ENCODE peak calls at places on chromosomes 2 and 18, in seven cellular contexts. V is IMR-90, P is H1, U is neuronal stem cell, C is H9, T is mesendoderm, M is mesenchymal stem cell. Q is an unnamed sample. For H3K4me1, the result is how much of the 10 kb centered on the place peaks cover.

GRCh38 chr2:133591164-133591563 is 22.9 kb upstream of the NCKAP5 start:
- DNase-seq in V (no peak), M (no peak), T (no peak), P (no peak), C (no peak), U (no peak), Q (no peak)

GRCh38 chr2:43087413-43087812 is 139.0 kb downstream of the ZFP36L2 start:
- DNase-seq in V (no peak), C (no peak), P (no peak), U (no peak), T (no peak), M (no peak), Q (peak)

GRCh38 chr2:55966431-55967118 is 43.0 kb upstream of the EFEMP1 start:
- DNase-seq in U (no peak), V (peak), P (no peak), T (no peak), M (no peak), C (no peak), Q (no peak)

GRCh38 chr18:7259482-7259881 is 28.6 kb downstream of the LRRC30 start:
- DNase-seq in C (no peak), P (no peak), U (no peak), M (no peak), V (no peak), T (no peak), Q (no peak)

GRCh38 chr2:230974096-230974913 is 21.6 kb upstream of the SPATA3 start:
- DNase-seq in V (peak), C (no peak), M (peak), U (no peak), T (no peak), P (no peak), Q (no peak)

GRCh38 chr2:73418343-73418742 is 32.7 kb downstream of the ALMS1 start:
- DNase-seq in P (no peak), C (no peak), U (no peak), M (peak), T (no peak), V (peak), Q (no peak)

GRCh38 chr18:24364177-24364576 is 33.4 kb downstream of the OSBPL1A start:
- DNase-seq in T (peak), V (no peak), U (no peak), C (no peak), M (no peak), P (peak), Q (peak)

GRCh38 chr2:41878726-41879366 is 169.0 kb upstream of the PKDCC start:
- DNase-seq in C (no peak), M (no peak), U (no peak), P (no peak), V (no peak), T (no peak), Q (no peak)

GRCh38 chr18:44594779-44595467 is 85.8 kb upstream of the SETBP1 start:
- DNase-seq in M (peak), V (peak), U (no peak), P (no peak), T (peak), C (no peak), Q (no peak)

GRCh38 chr2:174247474-174248186 is 702 bp downstream of the OLA1 start:
- DNase-seq in V (peak), P (no peak), C (peak), T (peak), M (peak), U (no peak), Q (peak)

GRCh38 chr18:48227206-48227605 is 182.0 kb downstream of the ZBTB7C start:
- DNase-seq in P (no peak), T (no peak), V (no peak), M (no peak), U (no peak), C (no peak), Q (peak)

GRCh38 chr2:237603718-237604362 is 13.3 kb upstream of the RAB17 start:
- DNase-seq in P (no peak), U (no peak), V (peak), M (peak), C (no peak), T (peak), Q (no peak)

GRCh38 chr18:73785276-73785675 is 362.4 kb downstream of the FBXO15 start:
- DNase-seq in P (no peak), V (peak), T (no peak), M (no peak), U (no peak), C (no peak), Q (no peak)

GRCh38 chr2:224195954-224196571 is 157.0 kb upstream of the SERPINE2 start:
- DNase-seq in C (no peak), M (no peak), U (no peak), T (no peak), V (no peak), P (no peak), Q (no peak)

GRCh38 chr2:66575625-66576371 is 140.9 kb downstream of the MEIS1 start:
- DNase-seq in C (peak), P (no peak), T (peak), U (peak), V (peak), M (peak), Q (no peak)

GRCh38 chr2:95315801-95316411 is 18.8 kb downstream of the KCNIP3 start:
- DNase-seq in V (peak), U (no peak), M (no peak), C (no peak), T (no peak), P (no peak), Q (no peak)

GRCh38 chr2:127014630-127015029 is 92.3 kb downstream of the BIN1 start:
- DNase-seq in V (peak), M (peak), T (no peak), P (no peak), U (no peak), C (no peak), Q (peak)

GRCh38 chr2:207139551-207139950 is 26.2 kb downstream of the KLF7 start:
- DNase-seq in T (no peak), V (no peak), P (no peak), M (no peak), C (no peak), U (no peak), Q (no peak)
- H3K4me1 ChIP-seq in T (under half), V (under half), P (under half), M (under half), C (under half), U (half or more), Q (under half)

DNA sequence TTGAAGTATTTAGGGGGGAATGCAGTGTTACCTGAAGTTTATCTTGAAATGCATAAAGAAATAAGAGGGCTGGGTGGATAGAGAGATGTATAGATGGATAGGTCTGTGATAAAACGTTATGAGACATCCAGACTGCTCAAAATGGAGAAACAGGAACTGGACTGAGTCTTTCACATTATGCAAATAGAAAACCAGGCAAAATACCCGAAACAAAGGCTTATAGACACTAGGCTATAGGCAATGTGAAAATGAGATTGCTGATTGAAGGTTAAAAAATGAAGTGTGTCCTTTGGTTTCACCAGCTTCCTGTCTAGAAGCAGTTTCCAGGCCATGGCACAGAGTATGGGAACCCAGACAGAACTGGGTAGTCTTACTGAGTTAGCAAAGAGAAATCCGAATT is 24.9 kb upstream of the SLC3A1 start:
- DNase-seq in U (no peak), M (no peak), V (no peak), C (no peak), T (no peak), P (no peak), Q (no peak)
- H2BK120ac ChIP-seq in U (no peak), M (no peak), V (no peak), C (no peak), T (no peak), P (no peak), Q (no peak)

GRCh38 chr18:36887055-36887570 is 58.2 kb downstream of the KIAA1328 start:
- DNase-seq in V (no peak), T (no peak), C (no peak), P (no peak), M (no peak), U (no peak), Q (peak)
- H3K4ac ChIP-seq in V (no peak), T (no peak), C (no peak), P (no peak), M (no peak), U (no peak), Q (no peak)

GRCh38 chr2:152068226-152068625 is 30.6 kb downstream of the CACNB4 start:
- DNase-seq in C (no peak), T (no peak), M (no peak), U (no peak), V (no peak), P (no peak), Q (no peak)
- H3K4me1 ChIP-seq in C (under half), T (under half), M (under half), U (under half), V (under half), P (under half), Q (under half)

DNA sequence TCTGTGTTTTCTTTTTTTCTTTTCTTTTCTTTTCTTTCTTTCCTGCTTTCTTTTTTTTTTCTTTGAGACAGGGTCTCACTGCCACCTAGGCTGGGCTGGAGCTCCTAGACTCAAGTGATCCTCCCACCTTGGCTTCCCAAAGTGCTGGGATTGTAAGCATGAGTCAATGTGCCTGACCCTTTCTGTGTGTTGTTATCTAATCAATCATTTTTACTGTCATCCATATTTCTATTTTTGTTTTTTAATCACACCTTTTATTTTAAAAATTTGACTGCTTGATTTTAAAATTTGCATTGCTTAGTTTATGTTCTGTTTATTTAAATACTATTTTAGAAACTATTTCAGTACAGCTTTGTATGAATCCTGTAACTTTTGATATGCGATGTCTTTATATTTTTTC is 19.2 kb downstream of the LCLAT1 start:
- DNase-seq in M (no peak), C (no peak), V (no peak), U (no peak), T (peak), P (no peak), Q (no peak)
- H2BK120ac ChIP-seq in M (no peak), C (no peak), V (no peak), U (no peak), T (no peak), P (no peak), Q (no peak)

DNA sequence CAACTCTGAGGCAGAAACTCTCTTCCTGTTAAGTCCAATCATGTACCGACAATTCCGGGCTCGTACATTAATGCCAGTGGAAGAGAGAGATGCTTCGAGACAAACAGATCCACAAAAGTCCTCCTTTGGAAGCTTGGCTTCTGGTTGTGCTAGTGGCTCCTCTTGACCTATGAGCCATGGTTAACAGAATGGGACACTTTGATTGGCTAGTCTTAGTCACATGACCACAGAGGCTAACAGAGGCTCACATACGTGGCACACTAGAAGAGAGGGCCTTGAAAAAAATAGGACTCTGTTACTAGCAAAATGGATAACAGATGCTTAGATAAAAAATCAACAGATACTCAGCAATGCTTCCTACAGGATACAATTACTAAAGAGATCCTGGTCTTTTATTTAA is 1211.9 kb upstream of the GYPC start:
- DNase-seq in U (no peak), P (no peak), M (no peak), C (no peak), V (no peak), T (no peak), Q (no peak)
- H3K4ac ChIP-seq in U (no peak), P (no peak), M (no peak), C (no peak), V (no peak), T (no peak), Q (no peak)

GRCh38 chr2:207432471-207432870 is 97.3 kb upstream of the CREB1 start:
- DNase-seq in P (no peak), C (no peak), V (peak), T (no peak), U (no peak), M (peak), Q (no peak)

GRCh38 chr2:207437136-207437856 is 92.5 kb upstream of the CREB1 start:
- DNase-seq in M (no peak), V (no peak), C (no peak), P (no peak), T (no peak), U (no peak), Q (no peak)

GRCh38 chr2:207437857-207438166 is 92.0 kb upstream of the CREB1 start:
- DNase-seq in M (no peak), P (no peak), T (no peak), U (no peak), C (no peak), V (no peak), Q (no peak)

GRCh38 chr2:207434288-207434687 is 95.5 kb upstream of the CREB1 start:
- DNase-seq in T (no peak), P (no peak), M (no peak), U (no peak), C (no peak), V (no peak), Q (no peak)

DNA sequence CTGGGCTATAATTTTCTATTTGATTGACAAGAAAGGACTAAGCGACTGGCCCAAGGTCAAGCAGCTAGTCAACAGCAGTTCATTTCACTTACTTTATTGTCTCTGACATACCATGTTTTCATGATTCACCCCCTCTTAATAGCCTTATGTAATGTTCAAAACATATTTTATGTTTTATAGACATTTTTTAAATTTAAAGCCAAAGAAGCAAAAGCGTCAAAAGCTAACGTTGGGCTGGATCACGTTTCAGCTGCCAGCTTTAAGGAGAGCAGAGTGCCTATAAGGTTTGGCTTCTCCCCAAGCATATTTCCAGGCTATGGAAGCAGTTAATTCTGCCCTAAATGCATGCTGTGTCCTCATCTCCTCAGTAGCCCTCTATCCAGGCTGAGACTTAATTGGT is 94.9 kb upstream of the CREB1 start:
- DNase-seq in V (no peak), T (no peak), P (no peak), C (no peak), U (no peak), M (no peak), Q (no peak)
- H3K4me1 ChIP-seq in V (under half), T (under half), P (under half), C (under half), U (under half), M (under half), Q (under half)

GRCh38 chr2:100185516-100185915 is 43.1 kb upstream of the AFF3 start:
- DNase-seq in V (no peak), U (no peak), C (no peak), T (no peak), M (no peak), P (no peak), Q (no peak)

GRCh38 chr2:100185105-100185504 is 42.7 kb upstream of the AFF3 start:
- DNase-seq in T (no peak), V (peak), P (no peak), U (no peak), C (no peak), M (no peak), Q (no peak)

GRCh38 chr2:100188326-100188725 is 45.9 kb upstream of the AFF3 start:
- DNase-seq in T (no peak), M (peak), C (no peak), V (no peak), U (no peak), P (no peak), Q (no peak)

GRCh38 chr2:100184055-100184737 is 41.8 kb upstream of the AFF3 start:
- DNase-seq in P (no peak), U (no peak), C (no peak), V (no peak), T (no peak), M (no peak), Q (no peak)

GRCh38 chr2:100186126-100186525 is 43.7 kb upstream of the AFF3 start:
- DNase-seq in V (no peak), M (no peak), T (no peak), P (no peak), C (no peak), U (no peak), Q (no peak)
- H2BK120ac ChIP-seq in V (no peak), M (no peak), T (no peak), P (no peak), C (no peak), U (no peak), Q (no peak)

Q was measured in trophoblast cell.